ENCODE peak calls at places on chromosomes 1 and 21, in four cellular contexts. V is colonic mucosa, Q is endodermal cell, X is GM23338. A is an unnamed sample. For H3K4me1, the result is how much of the 10 kb centered on the place peaks cover.

GRCh38 chr21:44438531-44439210 is 16.6 kb upstream of the LRRC3 start:
- DNase-seq in V (no peak), Q (no peak), X (no peak), A (peak)

GRCh38 chr1:1072849-1073742 is 1.0 kb downstream of the RNF223 start:
- DNase-seq in V (no peak), Q (no peak), X (no peak), A (no peak)

GRCh38 chr1:69494171-69494570 is 73.6 kb upstream of the LRRC7 start:
- DNase-seq in V (no peak), Q (no peak), X (no peak), A (no peak)

GRCh38 chr1:42420911-42421585 is 34.8 kb downstream of the ZMYND12 start:
- DNase-seq in V (peak), Q (no peak), X (no peak), A (peak)

GRCh38 chr1:4700801-4701200 is 46.4 kb downstream of the AJAP1 start:
- DNase-seq in V (no peak), Q (no peak), X (no peak), A (no peak)

GRCh38 chr1:40783001-40783905 is at the start of gene KCNQ4:
- DNase-seq in V (peak), Q (peak), X (peak), A (peak)

GRCh38 chr1:50425376-50426107 is 2.3 kb upstream of the DMRTA2 start:
- DNase-seq in V (no peak), Q (peak), X (peak), A (no peak)

GRCh38 chr1:152049291-152050073 is 12.7 kb upstream of the S100A11 start:
- DNase-seq in V (no peak), Q (no peak), X (no peak), A (no peak)

GRCh38 chr1:235266325-235266724 is 61.7 kb downstream of the ARID4B start:
- DNase-seq in V (no peak), Q (no peak), X (peak), A (no peak)

GRCh38 chr1:114341886-114342285 is 169.1 kb downstream of the TRIM33 start:
- DNase-seq in V (no peak), Q (no peak), X (no peak), A (no peak)

GRCh38 chr1:63967901-63968300 is 194.1 kb downstream of the ROR1 start:
- DNase-seq in V (no peak), Q (no peak), X (no peak), A (no peak)

GRCh38 chr1:88140325-88140724 is 543.7 kb upstream of the PKN2 start:
- DNase-seq in V (no peak), Q (no peak), X (no peak), A (no peak)

GRCh38 chr1:3856923-3857790 is at the start of the genes CEP104 and DFFB:
- DNase-seq in V (peak), Q (peak), X (peak), A (peak)

GRCh38 chr1:66413139-66413755 is 120.7 kb upstream of the SGIP1 start:
- DNase-seq in V (no peak), Q (no peak), X (no peak), A (no peak)

GRCh38 chr1:7587726-7588456 is 183.2 kb upstream of the VAMP3 start:
- DNase-seq in V (no peak), Q (no peak), X (no peak), A (no peak)

GRCh38 chr1:4976859-4977440 is 322.5 kb downstream of the AJAP1 start:
- DNase-seq in V (no peak), Q (no peak), X (no peak), A (no peak)

GRCh38 chr1:205313681-205314308 is 7.8 kb downstream of the NUAK2 start:
- DNase-seq in V (peak), Q (peak), X (peak), A (no peak)

GRCh38 chr21:44959376-44960091 is 19.7 kb downstream of the SLX9 start:
- DNase-seq in V (no peak), Q (no peak), X (no peak), A (peak)

GRCh38 chr21:31136891-31137290 is 98.6 kb upstream of the KRTAP19-8 start:
- DNase-seq in V (no peak), Q (no peak), X (no peak), A (no peak)

GRCh38 chr1:110610084-110610483 is 3.9 kb upstream of the KCNA2 start:
- DNase-seq in V (no peak), Q (no peak), X (no peak), A (no peak)

GRCh38 chr1:114156538-114157274 is 3.0 kb upstream of the SYT6 start:
- DNase-seq in V (no peak), Q (peak), X (peak), A (no peak)

GRCh38 chr1:29416825-29417557 is 180.7 kb downstream of the PTPRU start:
- DNase-seq in V (no peak), Q (peak), X (no peak), A (no peak)

GRCh38 chr1:15963363-15963967 is 12.4 kb downstream of the ZBTB17 start:
- DNase-seq in V (no peak), Q (no peak), X (no peak), A (no peak)
- H3K4me1 ChIP-seq in V (under half), Q (under half), X (under half), A (under half)

GRCh38 chr1:52918201-52918600 is 3.3 kb downstream of the ECHDC2 start:
- DNase-seq in V (no peak), Q (no peak), X (no peak), A (no peak)

GRCh38 chr1:52919051-52919719 is 2.4 kb downstream of the ECHDC2 start:
- DNase-seq in V (no peak), Q (no peak), X (no peak), A (no peak)

GRCh38 chr1:52919720-52920199 is 1.8 kb downstream of the ECHDC2 start:
- DNase-seq in V (no peak), Q (no peak), X (no peak), A (no peak)

GRCh38 chr1:52917591-52917990 is 3.9 kb downstream of the ECHDC2 start:
- DNase-seq in V (no peak), Q (no peak), X (no peak), A (no peak)

DNA sequence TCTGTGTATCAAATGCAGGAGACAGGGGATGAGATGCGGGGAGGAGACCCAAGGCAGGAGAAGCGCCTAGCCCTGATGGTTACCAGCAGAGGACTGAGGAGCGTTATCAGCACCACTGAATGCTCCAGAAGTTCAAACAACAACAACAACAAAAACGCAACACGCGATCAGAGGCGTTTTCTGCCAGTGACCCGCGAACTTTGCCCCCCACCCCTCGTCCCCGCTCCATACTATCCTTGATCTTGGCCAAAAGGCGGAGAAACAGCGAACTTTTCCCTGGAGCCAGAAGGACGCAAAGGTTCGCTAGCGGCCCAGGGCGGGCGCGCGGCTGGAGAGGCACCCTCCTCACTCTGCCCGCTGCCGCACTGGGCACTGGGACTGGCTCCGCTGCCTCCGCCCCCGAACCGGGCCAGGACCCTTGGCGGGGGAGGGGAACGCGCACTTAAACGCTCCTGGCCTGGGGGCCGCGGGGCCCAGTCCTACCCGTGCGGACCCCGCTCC is 699 bp downstream of the ECHDC2 start:
- DNase-seq in V (peak), Q (peak), X (peak), A (peak)
- H3K27ac ChIP-seq in V (peak), Q (no peak), X (no peak), A (peak)

DNA sequence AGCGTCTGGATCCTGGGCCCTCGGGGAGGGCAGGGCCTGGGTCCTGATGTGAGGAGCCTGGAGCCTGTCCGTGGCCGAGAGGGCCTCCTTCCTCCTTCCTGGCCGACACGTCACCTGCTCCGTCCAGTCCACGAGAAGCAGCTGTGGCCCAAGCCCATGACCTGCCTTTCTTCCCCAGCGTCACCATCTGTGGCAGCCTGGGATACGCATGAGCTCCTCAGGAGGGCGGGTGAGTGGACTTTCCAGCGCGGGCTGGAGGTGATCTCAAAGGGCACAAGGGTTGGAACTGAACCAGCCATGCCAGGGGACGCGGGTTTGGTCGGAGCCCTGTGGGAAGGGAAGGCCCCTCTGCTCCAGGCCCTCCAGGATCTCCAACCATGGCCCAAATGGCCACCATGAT is 90.4 kb downstream of the DHRS3 start:
- DNase-seq in V (no peak), Q (no peak), X (no peak), A (peak)
- H3K4me1 ChIP-seq in V (under half), Q (under half), X (under half), A (half or more)

DNA sequence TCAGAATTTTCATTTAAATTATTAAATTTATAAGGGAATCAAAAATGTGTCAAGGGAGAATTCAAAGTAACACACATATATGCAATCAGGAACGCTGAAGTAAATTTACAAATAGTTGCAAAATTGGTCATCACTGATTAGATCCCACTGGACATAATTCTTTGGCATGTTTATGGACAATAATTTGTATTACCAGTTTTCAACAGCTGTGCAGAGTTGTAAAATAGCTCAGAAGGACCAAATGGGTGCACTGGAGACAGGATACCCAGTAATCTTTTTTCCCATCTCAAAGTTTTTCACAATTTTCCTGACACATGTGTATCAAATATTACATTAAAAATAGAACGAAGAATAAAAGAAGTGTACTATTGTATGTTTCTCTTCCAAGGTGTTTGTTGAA is 4.1 kb upstream of the ANGPTL1 start:
- DNase-seq in V (no peak), Q (no peak), X (no peak), A (no peak)
- H3K27ac ChIP-seq in V (no peak), Q (no peak), X (no peak), A (no peak)

DNA sequence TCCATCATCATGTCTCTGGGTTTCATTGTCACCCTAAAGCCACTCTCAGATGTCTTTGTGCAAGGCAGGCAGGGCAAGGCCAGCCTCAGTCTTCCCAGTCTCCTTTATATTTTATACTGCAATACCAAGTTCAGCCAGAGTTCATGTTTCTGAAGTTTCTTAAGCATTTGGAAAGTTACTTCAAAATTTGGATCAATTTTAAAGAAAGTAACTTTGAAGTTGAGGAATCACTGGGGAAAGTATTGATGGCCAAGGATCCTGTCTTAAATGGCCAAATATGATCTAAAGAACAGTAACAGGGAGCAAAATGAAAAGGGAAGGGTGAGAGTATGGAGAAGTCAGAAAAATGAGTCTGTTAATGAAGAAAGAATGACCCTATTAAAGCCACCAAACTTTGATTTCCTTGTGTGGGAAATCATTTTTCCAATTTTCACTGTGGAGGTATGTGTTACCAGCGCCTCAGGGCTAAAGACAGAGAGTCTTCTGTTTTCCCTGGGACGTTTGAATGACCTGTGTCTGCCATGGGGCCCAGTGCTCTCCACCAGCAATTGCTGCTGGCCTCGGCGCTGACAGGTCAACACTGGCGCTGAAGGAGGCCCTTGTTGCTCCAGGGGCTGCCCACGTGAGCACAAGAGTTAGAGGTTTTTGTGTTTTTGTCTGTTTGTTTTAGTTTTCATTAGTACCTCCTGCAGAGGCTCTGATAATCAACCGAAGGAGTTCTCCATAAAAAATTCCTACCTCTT is 93.9 kb downstream of the ATP5PO start:
- DNase-seq in V (no peak), Q (no peak), X (no peak), A (no peak)
- H3K4me1 ChIP-seq in V (under half), Q (under half), X (under half), A (under half)

GRCh38 chr1:163258181-163258580 is 55.5 kb upstream of the RGS5 start:
- DNase-seq in V (no peak), Q (no peak), X (no peak), A (no peak)

DNA sequence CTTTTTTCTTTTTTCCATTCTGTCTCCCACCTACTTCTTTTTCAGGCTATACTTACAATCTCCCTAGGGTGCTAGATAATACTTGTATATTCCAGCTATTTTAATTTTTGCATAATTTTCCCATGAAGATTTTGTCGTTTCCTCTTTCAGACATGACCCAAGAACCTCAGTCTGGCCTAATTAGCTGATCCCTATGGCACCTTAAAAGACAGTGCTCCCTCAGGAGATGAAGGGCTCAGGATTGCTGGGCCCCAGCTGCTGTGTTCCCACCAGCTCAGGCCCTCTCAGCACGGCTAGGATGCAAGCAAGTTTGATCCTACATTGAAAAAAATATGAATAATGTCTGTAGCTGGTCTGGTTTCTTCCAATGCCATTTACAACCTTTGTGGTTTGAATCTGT is 55.0 kb upstream of the RGS5 start:
- DNase-seq in V (no peak), Q (no peak), X (no peak), A (no peak)
- H3K27ac ChIP-seq in V (no peak), Q (no peak), X (no peak), A (no peak)

GRCh38 chr1:23906731-23907130 is 6.4 kb downstream of the CNR2 start:
- DNase-seq in V (no peak), Q (no peak), X (no peak), A (no peak)
- H3K4me1 ChIP-seq in V (under half), Q (under half), X (under half), A (under half)

GRCh38 chr1:8914471-8914870 is 31.2 kb upstream of the CA6 start:
- DNase-seq in V (no peak), Q (peak), X (no peak), A (no peak)
- H3K27ac ChIP-seq in V (no peak), Q (peak), X (no peak), A (no peak)